ENCODE peak calls at places on chromosomes 1 and 21, in five cellular contexts. I is NT2/D1, L is fibroblast of lung, B is IMR-90, M is HCT116. X is an unnamed sample.
A peak's percentile ranks its signal among the peaks of the same experiment; 100 is the strongest.

GRCh38 chr1:90821152-90821792 is 104.2 kb upstream of the BARHL2 start:
- DNase-seq in L (no peak), M (no peak), I (no peak), B (no peak), X (no peak)

GRCh38 chr1:180178511-180179161 is 24.0 kb downstream of the QSOX1 start:
- DNase-seq in M (peak; percentile 3), I (no peak), B (peak; percentile 43), L (peak; percentile 65), X (peak; percentile 76)

GRCh38 chr1:72516826-72517225 is 234.5 kb upstream of the NEGR1 start:
- DNase-seq in L (peak; percentile 38), M (no peak), B (no peak), I (no peak), X (no peak)

GRCh38 chr1:30754684-30755171 is 2.8 kb downstream of the LAPTM5 start:
- DNase-seq in L (no peak), M (no peak), I (no peak), B (no peak), X (no peak)

GRCh38 chr1:3822421-3822820 is 26.1 kb upstream of the LRRC47 start:
- DNase-seq in B (no peak), I (no peak), L (no peak), M (no peak), X (peak; percentile 31)

GRCh38 chr1:33298623-33299277 is 22.1 kb downstream of the A3GALT2 start:
- DNase-seq in I (peak; percentile 72), L (peak; percentile 67), M (peak; percentile 47), B (peak; percentile 52), X (peak; percentile 88)

GRCh38 chr1:185528084-185528656 is 206.0 kb upstream of the HMCN1 start:
- DNase-seq in B (no peak), L (no peak), I (no peak), M (no peak), X (no peak)

GRCh38 chr21:46077674-46078101 is 20.2 kb upstream of the COL6A2 start:
- DNase-seq in I (no peak), B (no peak), L (no peak), M (no peak), X (peak; percentile 48)

GRCh38 chr21:45867041-45867630 is 114.4 kb upstream of the COL6A1 start:
- DNase-seq in I (no peak), M (no peak), B (no peak), L (no peak), X (peak; percentile 37)

GRCh38 chr1:78536427-78536826 is 45.7 kb downstream of the PTGFR start:
- DNase-seq in I (no peak), B (peak; percentile 82), M (no peak), L (no peak), X (no peak)

GRCh38 chr1:37255111-37255795 is 219.1 kb upstream of the ZC3H12A start:
- DNase-seq in I (peak; percentile 87), M (no peak), L (no peak), B (no peak), X (no peak)

GRCh38 chr1:86748622-86749373 is 44.4 kb downstream of the SH3GLB1 start:
- DNase-seq in M (no peak), I (no peak), L (no peak), B (no peak), X (no peak)

GRCh38 chr1:28248273-28249012 is 10.9 kb upstream of the SESN2 start:
- DNase-seq in I (no peak), L (peak; percentile 89), M (peak; percentile 64), B (peak; percentile 80), X (peak; percentile 83)

GRCh38 chr1:6601865-6602668 is 602 bp downstream of the KLHL21 start:
- DNase-seq in M (no peak), B (peak; percentile 59), I (no peak), L (peak; percentile 70), X (peak; percentile 93)

GRCh38 chr1:229704157-229704556 is 78.1 kb downstream of the URB2 start:
- DNase-seq in I (no peak), L (no peak), M (no peak), B (no peak), X (no peak)

GRCh38 chr1:112371770-112372169 is 24.2 kb upstream of the CTTNBP2NL start:
- DNase-seq in M (no peak), L (no peak), B (peak; percentile 40), I (no peak), X (no peak)

GRCh38 chr21:26972131-26972707 is 5.3 kb upstream of the ADAMTS5 start:
- DNase-seq in L (no peak), B (no peak), M (no peak), I (no peak), X (no peak)

GRCh38 chr1:117512728-117513321 is 93.0 kb upstream of the TENT5C start:
- DNase-seq in L (peak; percentile 52), M (no peak), B (peak; percentile 40), I (no peak), X (no peak)

GRCh38 chr21:22965455-22966125 is 1967.4 kb downstream of the NCAM2 start:
- DNase-seq in B (no peak), M (no peak), I (no peak), L (no peak), X (no peak)

GRCh38 chr1:200890027-200890426 is 4.7 kb upstream of the INAVA start:
- DNase-seq in M (no peak), L (no peak), I (no peak), B (no peak), X (no peak)

DNA sequence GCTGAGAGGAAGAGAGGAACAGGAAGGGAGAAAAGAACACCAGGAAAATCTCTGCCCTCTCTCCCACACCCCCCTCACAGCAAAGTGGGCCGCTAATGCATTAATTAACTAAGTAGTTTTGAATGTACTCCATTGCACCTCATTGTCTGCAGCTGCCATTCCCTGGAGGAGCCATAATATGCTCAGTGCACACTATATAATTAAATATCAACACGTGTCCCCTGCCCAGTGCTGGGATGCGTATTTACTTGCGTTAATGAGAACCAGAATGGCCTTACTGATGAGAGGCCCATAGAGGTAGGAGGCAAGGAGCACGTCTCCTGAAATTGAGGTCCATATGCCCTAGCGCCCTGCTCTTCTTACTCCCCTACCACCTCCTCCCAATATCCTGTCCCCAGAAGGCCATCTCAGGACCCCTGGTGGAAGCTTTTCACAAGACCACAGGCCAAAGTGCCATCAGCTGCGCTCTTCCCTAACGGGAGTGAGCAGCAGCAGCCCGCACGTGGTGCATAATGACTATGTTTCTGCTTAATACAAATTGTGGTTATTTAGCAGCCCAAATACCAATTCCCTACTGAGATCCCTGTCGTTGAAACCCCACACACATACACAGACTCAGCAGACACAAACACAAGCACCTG is 76.8 kb downstream of the PLXNA2 start:
- DNase-seq in M (no peak), I (no peak), B (no peak), L (no peak), X (no peak)
- H3K9ac ChIP-seq in M (no peak overlapping the region), I (no peak overlapping the region), B (no peak overlapping the region), L (no peak overlapping the region), X (no peak overlapping the region)

GRCh38 chr1:234978397-234979291 is 150.0 kb downstream of the TOMM20 start:
- DNase-seq in I (no peak), M (peak; percentile 63), B (peak; percentile 93), L (peak; percentile 93), X (no peak)
- H3K4me3 ChIP-seq in I (no peak overlapping the region), M (no peak overlapping the region), B (no peak overlapping the region), L (no peak overlapping the region), X (no peak overlapping the region)

DNA sequence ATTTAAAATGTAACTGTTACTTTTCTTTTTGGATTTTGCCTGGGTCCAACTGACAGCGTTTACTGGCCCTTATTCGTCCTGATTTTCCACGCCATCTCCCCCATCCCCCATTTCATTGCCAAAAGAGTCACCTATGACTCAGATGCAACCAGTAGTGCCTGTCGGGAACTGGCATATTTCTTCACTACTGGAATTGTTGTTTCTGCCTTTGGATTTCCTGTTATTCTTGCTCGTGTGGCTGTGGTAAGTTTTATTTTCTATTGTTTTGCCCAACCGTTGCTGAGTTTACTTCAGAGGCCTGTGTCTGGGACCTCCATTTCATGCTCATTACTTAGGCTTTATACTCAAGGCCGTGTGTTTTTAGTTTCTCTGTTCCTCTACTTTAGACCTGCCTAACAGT is 9.3 kb downstream of the LEPR start:
- DNase-seq in I (no peak), L (peak; percentile 67), M (no peak), B (peak; percentile 61), X (no peak)
- H3K9ac ChIP-seq in I (no peak overlapping the region), L (no peak overlapping the region), M (no peak overlapping the region), B (peak overlapping the region; percentile 49), X (no peak overlapping the region)

DNA sequence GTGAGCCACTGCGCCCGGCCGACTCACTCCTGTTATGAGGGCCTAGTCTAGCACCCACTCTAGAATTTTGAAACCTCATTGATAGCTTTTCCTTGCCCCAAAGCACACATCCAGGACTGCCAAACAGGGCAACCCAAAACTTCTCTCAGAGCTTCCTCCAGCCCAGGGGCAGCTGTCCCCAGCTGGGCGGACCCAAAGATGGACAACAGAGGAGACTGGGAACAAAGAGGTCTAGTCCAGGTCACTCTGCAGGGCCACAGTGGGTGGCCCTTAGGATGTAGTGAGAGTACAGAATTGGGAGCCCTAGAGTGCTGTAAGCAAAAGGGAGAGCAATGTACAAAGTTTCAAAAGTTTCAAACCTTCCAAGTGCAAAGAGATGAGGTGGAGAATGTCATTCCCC is 1.2 kb downstream of the CD34 start:
- DNase-seq in L (no peak), I (no peak), B (no peak), M (no peak), X (no peak)
- H3K4me3 ChIP-seq in L (no peak overlapping the region), I (no peak overlapping the region), B (no peak overlapping the region), M (no peak overlapping the region), X (peak overlapping the region; percentile 42)

DNA sequence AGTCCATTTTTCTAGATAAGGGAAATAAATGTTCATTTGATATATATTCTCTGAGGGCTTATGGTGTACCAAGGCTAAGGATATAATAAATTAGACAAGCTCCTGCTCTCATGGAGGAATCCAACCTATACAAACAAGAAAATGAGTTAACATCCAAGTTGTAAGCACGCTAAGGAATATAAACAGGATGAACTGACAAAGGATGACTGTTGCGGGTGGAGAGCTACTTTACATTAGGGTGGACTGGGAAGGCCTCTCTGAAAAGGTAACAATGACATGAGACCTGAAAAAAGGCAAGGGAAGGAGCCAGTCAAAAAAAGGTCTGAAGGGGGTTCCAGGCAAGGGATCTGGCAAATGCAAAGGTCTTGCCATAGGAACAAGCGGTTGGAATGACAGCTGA is 3.1 kb downstream of the BCAR3 start:
- DNase-seq in L (no peak), M (no peak), B (peak; percentile 77), I (no peak), X (no peak)
- H3K9ac ChIP-seq in L (no peak overlapping the region), M (no peak overlapping the region), B (no peak overlapping the region), I (no peak overlapping the region), X (no peak overlapping the region)